ENCODE peak calls at places on chromosomes 6 and 20, in nine cellular contexts. G, U, C, O, X, I, Z, N and H are unnamed samples.
A peak's percentile ranks its signal among the peaks of the same experiment; 100 is the strongest.

GRCh38 chr20:14963262-14963663 is 625.9 kb upstream of the FLRT3 start:
- DNase-seq in G (no peak), U (no peak), C (peak; percentile 50), O (peak; percentile 50), X (no peak), I (peak; percentile 61), Z (peak; percentile 94), N (peak; percentile 58), H (peak; percentile 36)

GRCh38 chr6:49892280-49892679 is 25.9 kb upstream of the CRISP1 start:
- DNase-seq in G (no peak), U (no peak), C (no peak), O (no peak), X (no peak), I (peak; percentile 65), Z (no peak), N (no peak), H (no peak)

GRCh38 chr20:47703748-47704147 is 81.5 kb downstream of the SULF2 start:
- DNase-seq in G (no peak), U (no peak), C (peak; percentile 55), O (no peak), X (no peak), I (no peak), Z (no peak), N (no peak), H (no peak)

GRCh38 chr6:125340946-125341345 is 39.2 kb upstream of the HDDC2 start:
- DNase-seq in G (no peak), U (no peak), C (no peak), O (no peak), X (no peak), I (no peak), Z (no peak), N (no peak), H (no peak)

GRCh38 chr20:57596998-57597939 is 23.0 kb downstream of the ZBP1 start:
- DNase-seq in G (no peak), U (peak; percentile 59), C (peak; percentile 31), O (no peak), X (peak; percentile 72), I (peak; percentile 91), Z (peak; percentile 72), N (peak; percentile 16), H (no peak)

GRCh38 chr6:137020771-137021170 is 24.0 kb downstream of the IL20RA start:
- DNase-seq in G (no peak), U (no peak), C (no peak), O (no peak), X (no peak), I (no peak), Z (no peak), N (no peak), H (no peak)

GRCh38 chr6:158869010-158869603 is 49.9 kb upstream of the EZR start:
- DNase-seq in G (no peak), U (peak; percentile 76), C (peak; percentile 70), O (no peak), X (no peak), I (no peak), Z (peak; percentile 38), N (no peak), H (peak; percentile 66)

GRCh38 chr6:79687759-79688158 is 56.6 kb downstream of the SH3BGRL2 start:
- DNase-seq in G (no peak), U (no peak), C (no peak), O (no peak), X (no peak), I (no peak), Z (no peak), N (no peak), H (no peak)

DNA sequence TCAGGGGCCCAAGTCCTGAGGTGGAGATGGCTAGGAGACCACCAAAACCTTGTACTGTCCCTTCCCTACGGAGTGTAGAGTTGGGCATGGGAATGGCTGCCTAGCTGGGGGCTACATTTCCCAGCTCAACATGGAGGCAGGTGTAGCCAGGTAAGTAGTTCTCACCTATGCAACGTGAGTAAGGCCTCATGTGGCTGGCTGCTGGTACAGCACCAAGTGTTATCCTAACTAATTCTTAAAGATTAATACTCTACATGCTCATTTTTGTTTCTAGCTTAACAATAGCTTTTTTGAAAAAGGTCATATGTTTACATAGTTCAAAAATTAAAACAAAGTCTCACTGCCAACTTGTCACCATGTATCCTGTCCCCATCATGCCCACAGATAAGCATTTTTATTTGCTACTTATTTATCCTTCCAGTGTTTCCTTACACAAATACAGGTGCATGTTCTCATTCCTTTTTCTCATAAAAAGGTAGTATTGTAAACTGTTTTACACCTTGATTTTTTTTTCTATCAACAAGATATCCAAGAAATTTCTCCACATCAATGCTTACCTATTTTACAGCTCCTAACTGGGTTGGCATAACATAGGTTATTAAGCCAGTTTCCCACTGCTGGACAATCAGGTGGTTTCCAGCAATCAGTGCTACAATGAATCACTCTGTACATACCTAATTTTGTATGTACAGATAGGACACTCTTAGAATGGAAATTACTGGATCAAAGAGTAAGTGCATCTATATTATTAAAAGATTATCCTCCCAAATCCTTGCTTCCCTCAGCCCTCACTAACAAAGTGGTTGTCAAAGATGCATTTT is 25.5 kb downstream of the ABHD12 start:
- DNase-seq in G (no peak), U (no peak), C (no peak), O (no peak), X (no peak), I (peak; percentile 39), Z (no peak), N (no peak), H (no peak)
- H3K4me3 ChIP-seq in G (no peak overlapping the region), U (no peak overlapping the region), C (no peak overlapping the region), O (no peak overlapping the region), X (no peak overlapping the region), I (no peak overlapping the region), Z (no peak overlapping the region), N (no peak overlapping the region), H (no peak overlapping the region)

DNA sequence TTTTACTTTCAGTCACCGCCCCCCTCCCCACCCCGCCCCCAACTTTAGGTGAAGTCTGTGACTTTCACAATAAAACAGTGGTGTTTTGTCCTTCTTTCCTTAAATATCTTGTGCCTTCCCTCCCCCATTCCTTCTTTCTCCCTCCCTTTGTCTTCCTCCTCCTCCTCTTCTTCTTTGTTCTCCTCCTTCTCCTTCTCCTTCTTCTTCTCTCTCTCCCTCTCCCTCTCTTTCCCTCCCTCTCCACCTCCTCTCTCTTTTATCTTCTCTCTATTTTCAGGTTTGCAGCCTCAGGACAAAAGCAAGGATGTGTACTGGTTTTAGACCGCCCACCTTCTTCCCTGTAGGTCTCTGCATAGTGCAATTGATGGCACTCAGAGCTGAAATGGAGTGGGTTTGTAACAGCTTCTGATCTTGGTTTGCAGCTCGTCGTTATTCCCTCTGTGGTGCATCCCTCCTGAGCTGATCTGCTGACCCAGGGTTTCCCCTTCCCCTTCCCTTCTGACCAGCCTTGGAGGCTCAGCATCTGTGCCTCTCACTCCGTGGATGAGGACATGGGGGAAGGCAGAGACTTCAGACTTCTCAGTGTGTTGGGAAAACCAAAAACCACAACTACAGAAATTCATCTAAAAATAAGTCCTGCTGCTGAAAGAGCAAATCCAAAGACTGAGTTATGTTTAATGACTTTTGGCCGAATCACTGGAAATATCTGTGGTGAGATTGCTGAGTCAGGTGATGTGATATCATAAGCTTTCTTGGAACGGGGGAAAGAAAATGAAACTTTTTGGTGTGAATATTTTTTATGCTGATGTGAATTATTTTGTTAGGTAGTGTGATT is 6.9 kb downstream of the VGLL2 start:
- DNase-seq in G (no peak), U (no peak), C (peak; percentile 50), O (no peak), X (no peak), I (no peak), Z (no peak), N (no peak), H (no peak)
- H3K4me3 ChIP-seq in G (no peak overlapping the region), U (no peak overlapping the region), C (no peak overlapping the region), O (no peak overlapping the region), X (no peak overlapping the region), I (no peak overlapping the region), Z (no peak overlapping the region), N (no peak overlapping the region), H (no peak overlapping the region)

GRCh38 chr6:41284726-41285125 is 1.8 kb downstream of the TREM1 start:
- DNase-seq in G (no peak), U (no peak), C (peak; percentile 33), O (no peak), X (no peak), I (no peak), Z (peak; percentile 21), N (peak; percentile 26), H (peak; percentile 2)

GRCh38 chr6:41277644-41278043 is 8.8 kb downstream of the TREM1 start:
- DNase-seq in G (no peak), U (no peak), C (no peak), O (no peak), X (no peak), I (no peak), Z (no peak), N (no peak), H (no peak)

GRCh38 chr6:41283597-41283996 is 2.9 kb downstream of the TREM1 start:
- DNase-seq in G (no peak), U (no peak), C (no peak), O (no peak), X (no peak), I (no peak), Z (no peak), N (no peak), H (no peak)

GRCh38 chr6:41278699-41279405 is 7.6 kb downstream of the TREM1 start:
- DNase-seq in G (no peak), U (peak; percentile 67), C (peak; percentile 22), O (no peak), X (peak; percentile 39), I (peak; percentile 92), Z (peak; percentile 60), N (peak; percentile 26), H (no peak)

GRCh38 chr6:41280658-41281057 is 5.8 kb downstream of the TREM1 start:
- DNase-seq in G (no peak), U (no peak), C (no peak), O (no peak), X (no peak), I (no peak), Z (peak; percentile 14), N (no peak), H (no peak)
- H3K4me3 ChIP-seq in G (no peak overlapping the region), U (no peak overlapping the region), C (no peak overlapping the region), O (no peak overlapping the region), X (no peak overlapping the region), I (no peak overlapping the region), Z (no peak overlapping the region), N (no peak overlapping the region), H (no peak overlapping the region)

GRCh38 chr6:142886431-142887170 is 58.4 kb downstream of the HIVEP2 start:
- DNase-seq in G (no peak), U (no peak), C (peak; percentile 54), O (peak; percentile 21), X (no peak), I (no peak), Z (peak; percentile 52), N (no peak), H (peak; percentile 44)

GRCh38 chr6:142888461-142888860 is 56.5 kb downstream of the HIVEP2 start:
- DNase-seq in G (no peak), U (no peak), C (no peak), O (no peak), X (no peak), I (no peak), Z (no peak), N (no peak), H (no peak)

GRCh38 chr6:142885182-142885867 is 59.7 kb downstream of the HIVEP2 start:
- DNase-seq in G (peak; percentile 90), U (peak; percentile 29), C (peak; percentile 99), O (peak; percentile 83), X (peak; percentile 26), I (peak; percentile 86), Z (peak; percentile 94), N (peak; percentile 91), H (peak; percentile 100)

GRCh38 chr6:142884214-142885035 is 60.6 kb downstream of the HIVEP2 start:
- DNase-seq in G (no peak), U (no peak), C (no peak), O (no peak), X (no peak), I (no peak), Z (no peak), N (no peak), H (no peak)

DNA sequence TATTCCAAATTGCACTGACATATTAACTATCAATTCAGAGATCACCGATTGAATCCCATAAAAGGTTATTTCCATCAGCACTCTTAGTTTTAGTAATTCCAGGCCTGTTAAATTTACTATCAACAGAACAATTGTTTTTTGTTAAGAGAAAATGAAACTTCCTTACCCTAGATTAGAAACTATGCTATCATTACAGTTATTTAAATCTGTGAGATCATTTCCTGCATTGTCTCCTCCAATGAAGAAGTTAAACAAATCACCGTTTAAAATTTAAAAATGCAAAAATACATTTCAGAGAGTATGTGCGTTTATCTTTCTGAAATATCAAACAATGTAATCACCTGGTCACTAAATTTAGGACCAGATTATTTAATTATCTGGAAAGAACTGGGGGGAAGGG is 57.4 kb downstream of the HIVEP2 start:
- DNase-seq in G (no peak), U (no peak), C (no peak), O (no peak), X (no peak), I (no peak), Z (no peak), N (no peak), H (no peak)
- H3K4me3 ChIP-seq in G (no peak overlapping the region), U (no peak overlapping the region), C (no peak overlapping the region), O (no peak overlapping the region), X (no peak overlapping the region), I (no peak overlapping the region), Z (no peak overlapping the region), N (no peak overlapping the region), H (no peak overlapping the region)